ENCODE peak calls at places on chromosomes 5 and 9, in eight cellular contexts. P, C, O, R, T, U, V and W are unnamed samples.

GRCh38 chr5:36692791-36693763 is 86.7 kb downstream of the SLC1A3 start:
- DNase-seq in P (peak; percentile 77), C (peak; percentile 82), O (peak; percentile 87), R (peak; percentile 87), T (peak; percentile 68), U (peak; percentile 80), V (peak; percentile 82), W (peak; percentile 74)

GRCh38 chr9:129487658-129488483 is 133.0 kb downstream of the C9orf50 start:
- DNase-seq in P (peak; percentile 71), C (no peak), O (peak; percentile 78), R (peak; percentile 88), T (no peak), U (no peak), V (peak; percentile 82), W (peak; percentile 64)

GRCh38 chr9:3500044-3500443 is 25.8 kb downstream of the RFX3 start:
- DNase-seq in P (no peak), C (peak; percentile 36), O (no peak), R (no peak), T (no peak), U (no peak), V (no peak), W (no peak)

GRCh38 chr5:6633469-6634326 is 458 bp downstream of the SRD5A1 start:
- DNase-seq in P (no peak), C (no peak), O (peak; percentile 16), R (peak; percentile 69), T (no peak), U (peak; percentile 48), V (peak; percentile 35), W (no peak)

GRCh38 chr9:82601272-82601835 is 461.6 kb downstream of the RASEF start:
- DNase-seq in P (no peak), C (no peak), O (peak; percentile 39), R (no peak), T (no peak), U (no peak), V (peak; percentile 40), W (peak; percentile 48)

GRCh38 chr5:15993334-15993733 is 186.3 kb downstream of the MARCHF11 start:
- DNase-seq in P (peak; percentile 46), C (no peak), O (peak; percentile 41), R (no peak), T (no peak), U (no peak), V (peak; percentile 64), W (peak; percentile 8)

GRCh38 chr9:4865685-4866084 is 72.9 kb downstream of the RCL1 start:
- DNase-seq in P (no peak), C (no peak), O (no peak), R (no peak), T (no peak), U (no peak), V (no peak), W (no peak)

GRCh38 chr9:130226112-130226511 is 39.4 kb upstream of the HMCN2 start:
- DNase-seq in P (no peak), C (no peak), O (no peak), R (no peak), T (no peak), U (no peak), V (no peak), W (no peak)

GRCh38 chr9:137301086-137301947 is 754 bp downstream of the NRARP start:
- DNase-seq in P (peak; percentile 58), C (peak; percentile 58), O (peak; percentile 74), R (no peak), T (peak; percentile 75), U (no peak), V (peak; percentile 66), W (peak; percentile 69)

GRCh38 chr9:32571969-32572899 is 725 bp downstream of the NDUFB6 start:
- DNase-seq in P (peak; percentile 84), C (peak; percentile 88), O (peak; percentile 81), R (no peak), T (peak; percentile 57), U (peak; percentile 57), V (peak; percentile 89), W (peak; percentile 87)

GRCh38 chr5:116759860-116760644 is 185.4 kb upstream of the SEMA6A start:
- DNase-seq in P (no peak), C (no peak), O (peak; percentile 37), R (no peak), T (peak; percentile 82), U (no peak), V (peak; percentile 79), W (no peak)

DNA sequence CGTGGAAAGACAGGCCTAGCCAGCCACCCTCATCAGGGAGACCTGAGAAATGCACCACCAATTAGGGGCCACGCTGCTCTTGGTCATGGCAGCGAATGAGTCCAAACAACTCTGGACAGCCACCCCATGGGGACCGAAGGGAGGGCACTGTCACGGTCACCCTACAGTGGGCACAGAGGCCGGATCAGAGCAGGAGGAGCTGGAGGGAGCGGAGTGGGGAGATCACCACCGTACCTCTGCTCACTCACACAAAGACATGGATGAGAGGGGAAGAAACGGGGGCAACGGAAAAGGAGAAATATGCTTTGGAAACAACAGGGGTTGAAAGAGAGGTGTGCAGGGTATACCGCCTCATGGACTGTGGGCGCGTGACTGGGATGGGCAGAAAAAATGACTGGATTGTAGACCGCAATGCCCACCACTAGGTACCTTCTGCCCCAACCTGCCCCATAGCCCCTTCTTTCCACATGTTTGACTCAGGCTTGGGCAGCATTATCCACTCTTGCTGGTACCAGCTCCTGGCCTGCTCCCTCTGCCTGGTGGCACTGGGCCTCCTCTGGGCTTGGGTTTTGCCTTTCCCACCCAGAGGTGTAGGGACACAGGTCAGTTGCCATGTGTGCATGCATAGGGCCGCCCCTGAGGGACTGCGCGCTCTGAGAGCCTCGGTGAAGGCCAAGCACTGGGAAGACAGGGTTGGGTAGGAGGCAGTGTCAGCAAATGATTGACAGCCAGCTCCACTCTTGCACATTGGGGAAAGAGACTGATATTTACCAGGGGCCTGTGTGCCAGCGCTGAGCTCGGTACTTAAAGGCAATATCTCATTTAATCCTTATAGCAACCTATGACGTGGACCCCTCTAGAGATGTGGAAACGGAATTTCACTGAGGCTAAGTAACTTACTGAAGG is 76.6 kb downstream of the CRB2 start:
- DNase-seq in P (no peak), C (no peak), O (no peak), R (no peak), T (no peak), U (no peak), V (no peak), W (no peak)
- H3K4me3 ChIP-seq in P (no peak overlapping the region), C (no peak overlapping the region), O (no peak overlapping the region), R (no peak overlapping the region), T (no peak overlapping the region), U (no peak overlapping the region), V (no peak overlapping the region), W (no peak overlapping the region)

GRCh38 chr9:132545578-132545977 is 36.8 kb upstream of the BARHL1 start:
- DNase-seq in P (no peak), C (no peak), O (no peak), R (no peak), T (no peak), U (no peak), V (no peak), W (no peak)

GRCh38 chr9:132547976-132548730 is 34.3 kb upstream of the BARHL1 start:
- DNase-seq in P (no peak), C (no peak), O (no peak), R (no peak), T (no peak), U (no peak), V (peak; percentile 9), W (no peak)

GRCh38 chr9:132546148-132547051 is 36.0 kb upstream of the BARHL1 start:
- DNase-seq in P (peak; percentile 25), C (no peak), O (peak; percentile 57), R (no peak), T (peak; percentile 43), U (no peak), V (peak; percentile 42), W (peak; percentile 12)

GRCh38 chr9:132547436-132547835 is 35.0 kb upstream of the BARHL1 start:
- DNase-seq in P (no peak), C (no peak), O (no peak), R (no peak), T (no peak), U (no peak), V (no peak), W (no peak)

GRCh38 chr9:132547052-132547431 is 35.4 kb upstream of the BARHL1 start:
- DNase-seq in P (no peak), C (no peak), O (no peak), R (no peak), T (no peak), U (no peak), V (no peak), W (no peak)
- H3K4me3 ChIP-seq in P (no peak overlapping the region), C (no peak overlapping the region), O (no peak overlapping the region), R (no peak overlapping the region), T (no peak overlapping the region), U (no peak overlapping the region), V (no peak overlapping the region), W (no peak overlapping the region)

GRCh38 chr9:109641079-109641659 is 138.8 kb upstream of the PALM2AKAP2 start:
- DNase-seq in P (no peak), C (no peak), O (no peak), R (no peak), T (no peak), U (no peak), V (no peak), W (no peak)
- H3K4me3 ChIP-seq in P (no peak overlapping the region), C (no peak overlapping the region), O (peak overlapping the region; percentile 44), R (peak overlapping the region; percentile 54), T (peak overlapping the region; percentile 84), U (peak overlapping the region; percentile 75), V (no peak overlapping the region), W (peak overlapping the region; percentile 9)

GRCh38 chr5:132425975-132426524 is 56.5 kb downstream of the SLC22A5 start:
- DNase-seq in P (no peak), C (peak; percentile 44), O (no peak), R (no peak), T (no peak), U (no peak), V (no peak), W (no peak)

GRCh38 chr5:132428811-132429440 is 59.4 kb downstream of the SLC22A5 start:
- DNase-seq in P (peak; percentile 65), C (no peak), O (peak; percentile 63), R (no peak), T (no peak), U (no peak), V (peak; percentile 82), W (peak; percentile 88)

GRCh38 chr5:132428147-132428482 is 58.6 kb downstream of the SLC22A5 start:
- DNase-seq in P (no peak), C (no peak), O (no peak), R (no peak), T (no peak), U (no peak), V (no peak), W (no peak)

GRCh38 chr5:132426525-132427138 is 57.1 kb downstream of the SLC22A5 start:
- DNase-seq in P (peak; percentile 88), C (peak; percentile 92), O (peak; percentile 91), R (peak; percentile 90), T (no peak), U (no peak), V (peak; percentile 92), W (peak; percentile 96)

DNA sequence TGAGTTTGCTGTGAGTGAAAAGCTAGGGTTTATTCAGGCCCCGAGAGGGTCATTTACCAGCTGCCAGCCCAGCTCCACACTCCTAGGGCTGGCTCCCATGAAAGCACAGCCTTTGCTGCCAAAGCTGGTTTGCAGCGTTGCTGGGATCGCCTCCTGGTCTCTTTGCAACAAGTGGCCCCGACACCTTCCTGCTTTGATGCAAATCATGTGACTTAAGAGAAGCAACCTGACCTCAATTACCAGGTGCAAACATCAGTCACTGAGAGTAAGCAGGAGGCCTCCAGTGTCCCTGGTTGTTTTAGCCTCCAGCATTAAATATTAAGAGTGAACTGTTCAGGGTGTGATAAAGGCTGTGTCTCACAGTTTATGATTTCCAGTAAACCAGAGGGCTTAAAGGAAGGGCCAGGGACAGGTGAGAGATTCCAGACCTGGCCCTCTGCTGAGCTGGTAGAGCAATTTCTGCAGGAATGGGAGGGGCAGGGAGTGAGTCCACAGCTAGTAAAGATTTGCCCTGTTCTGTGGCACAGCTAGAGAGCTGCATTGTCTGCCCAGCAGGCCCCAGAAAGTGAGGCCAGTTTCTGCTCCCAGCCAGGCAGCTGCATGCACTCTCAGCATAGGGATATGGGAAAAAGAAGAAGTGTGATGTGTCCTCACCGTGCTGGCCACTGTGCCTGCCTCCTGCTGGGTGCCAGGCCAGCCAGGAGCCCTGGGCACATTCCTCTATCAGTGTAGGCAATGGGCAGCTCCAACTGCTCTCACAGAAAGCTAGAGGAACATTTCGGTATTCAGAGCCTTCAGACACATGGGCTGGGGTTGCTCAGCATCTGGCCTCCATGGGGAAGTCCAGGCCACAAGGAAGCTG is 58.0 kb downstream of the SLC22A5 start:
- DNase-seq in P (no peak), C (peak; percentile 76), O (no peak), R (no peak), T (no peak), U (no peak), V (no peak), W (no peak)
- H3K4me3 ChIP-seq in P (no peak overlapping the region), C (peak overlapping the region; percentile 47), O (no peak overlapping the region), R (no peak overlapping the region), T (no peak overlapping the region), U (no peak overlapping the region), V (no peak overlapping the region), W (no peak overlapping the region)